ENCODE peak calls at places on chromosomes 5 and 9, in ten cellular contexts. D is left ventricle myocardium inferior; R is PC-3; F is A549; Z is pancreas; M is mesendoderm; W is psoas muscle; V is CD4-positive, alpha-beta memory T cell; K is tibial artery; I is neural progenitor cell. J is an unnamed sample.

GRCh38 chr9:97990259-97990658 is 7.1 kb downstream of the ANP32B start:
- DNase-seq in D (no peak), R (peak; percentile 46), F (peak; percentile 31), Z (no peak), M (peak; percentile 79), W (no peak), V (no peak), K (no peak), I (no peak), J (peak; percentile 72)

GRCh38 chr5:131394128-131394527 is 130.3 kb downstream of the CDC42SE2 start:
- DNase-seq in D (no peak), R (no peak), F (no peak), Z (no peak), M (no peak), W (no peak), V (peak; percentile 80), K (no peak), I (no peak), J (no peak)

GRCh38 chr5:132090107-132090506 is 16.5 kb downstream of the CSF2 start:
- DNase-seq in D (no peak), R (peak; percentile 89), F (peak; percentile 11), Z (no peak), M (no peak), W (no peak), V (no peak), K (no peak), I (no peak), J (peak; percentile 93)

GRCh38 chr5:176803943-176804498 is 6.3 kb upstream of the UNC5A start:
- DNase-seq in D (no peak), R (peak; percentile 49), F (no peak), Z (no peak), M (peak; percentile 71), W (no peak), V (no peak), K (no peak), I (peak; percentile 89), J (no peak)

GRCh38 chr5:158623971-158624370 is 475.7 kb downstream of the EBF1 start:
- DNase-seq in D (no peak), R (no peak), F (no peak), Z (no peak), M (no peak), W (no peak), V (no peak), K (no peak), I (no peak), J (no peak)

GRCh38 chr9:2345013-2345412 is 276.6 kb upstream of the VLDLR start:
- DNase-seq in D (no peak), R (no peak), F (no peak), Z (no peak), M (no peak), W (no peak), V (no peak), K (no peak), I (no peak), J (no peak)

GRCh38 chr5:88688981-88689661 is 193.9 kb downstream of the MEF2C start:
- DNase-seq in D (no peak), R (no peak), F (no peak), Z (no peak), M (no peak), W (no peak), V (no peak), K (no peak), I (no peak), J (no peak)

GRCh38 chr9:80498165-80498564 is 926.4 kb downstream of the TLE4 start:
- DNase-seq in D (no peak), R (no peak), F (no peak), Z (no peak), M (no peak), W (no peak), V (no peak), K (no peak), I (no peak), J (no peak)

GRCh38 chr5:83924171-83924570 is 203.5 kb upstream of the HAPLN1 start:
- DNase-seq in D (no peak), R (no peak), F (no peak), Z (no peak), M (peak; percentile 92), W (no peak), V (no peak), K (no peak), I (no peak), J (no peak)

GRCh38 chr9:37295178-37295577 is 127.3 kb upstream of the GRHPR start:
- DNase-seq in D (no peak), R (no peak), F (no peak), Z (no peak), M (no peak), W (no peak), V (no peak), K (no peak), I (no peak), J (no peak)

GRCh38 chr5:83066548-83067110 is 10.6 kb downstream of the TMEM167A start:
- DNase-seq in D (no peak), R (no peak), F (no peak), Z (no peak), M (peak; percentile 53), W (no peak), V (no peak), K (no peak), I (peak; percentile 61), J (no peak)

GRCh38 chr5:126410623-126411022 is 12.6 kb upstream of the GRAMD2B start:
- DNase-seq in D (no peak), R (no peak), F (no peak), Z (no peak), M (no peak), W (no peak), V (no peak), K (no peak), I (no peak), J (no peak)

GRCh38 chr9:77951369-77951768 is 80.2 kb downstream of the GNAQ start:
- DNase-seq in D (no peak), R (peak; percentile 39), F (no peak), Z (no peak), M (no peak), W (no peak), V (no peak), K (no peak), I (no peak), J (no peak)
- H3K4me1 ChIP-seq in D (peaks cover 75% of the 10 kb centered on the region), R (peaks cover 22% of the 10 kb centered on the region), F (peaks cover 36% of the 10 kb centered on the region), Z (peaks cover 31% of the 10 kb centered on the region), M (peaks cover 11% of the 10 kb centered on the region), W (peaks cover 55% of the 10 kb centered on the region), V (peaks cover 37% of the 10 kb centered on the region), K (peaks cover 32% of the 10 kb centered on the region), I (peaks cover 17% of the 10 kb centered on the region), J (peaks cover 8% of the 10 kb centered on the region)

GRCh38 chr5:78573318-78573717 is 75.3 kb downstream of the LHFPL2 start:
- DNase-seq in D (no peak), R (no peak), F (no peak), Z (no peak), M (no peak), W (no peak), V (no peak), K (no peak), I (no peak), J (no peak)

GRCh38 chr5:78574157-78574673 is 74.4 kb downstream of the LHFPL2 start:
- DNase-seq in D (no peak), R (no peak), F (no peak), Z (no peak), M (no peak), W (no peak), V (no peak), K (no peak), I (no peak), J (no peak)

GRCh38 chr5:78577051-78577807 is 71.3 kb downstream of the LHFPL2 start:
- DNase-seq in D (no peak), R (no peak), F (no peak), Z (no peak), M (no peak), W (no peak), V (no peak), K (no peak), I (no peak), J (no peak)

GRCh38 chr5:78576376-78576775 is 72.2 kb downstream of the LHFPL2 start:
- DNase-seq in D (no peak), R (no peak), F (no peak), Z (no peak), M (no peak), W (no peak), V (no peak), K (no peak), I (no peak), J (no peak)

DNA sequence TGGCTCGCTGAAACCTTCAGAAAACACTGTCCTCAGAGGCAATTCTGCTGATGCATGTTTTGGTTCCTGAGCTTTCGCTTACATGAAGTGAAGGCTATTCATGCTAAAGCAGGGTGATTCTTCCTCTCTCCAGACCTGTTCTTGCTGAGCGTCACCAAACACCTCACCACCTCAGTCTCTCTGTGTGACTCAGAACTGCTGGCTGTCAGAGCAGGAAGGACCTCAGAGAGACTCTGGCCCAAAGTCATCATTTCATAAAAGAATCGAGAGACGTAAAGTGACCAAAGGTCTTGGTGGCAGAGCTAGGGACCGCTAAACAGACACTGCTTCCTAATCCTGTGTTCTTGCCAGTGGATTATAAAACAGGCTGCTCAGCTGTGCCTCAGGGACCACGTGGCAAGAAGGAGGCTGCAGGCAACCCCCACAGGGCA is 73.8 kb downstream of the LHFPL2 start:
- DNase-seq in D (no peak), R (peak; percentile 62), F (no peak), Z (no peak), M (peak; percentile 29), W (no peak), V (no peak), K (no peak), I (no peak), J (no peak)
- H3K4me1 ChIP-seq in D (peaks cover 53% of the 10 kb centered on the region), R (peaks cover 9% of the 10 kb centered on the region), F (peaks cover 38% of the 10 kb centered on the region), Z (peaks cover 5% of the 10 kb centered on the region), M (peaks cover 3% of the 10 kb centered on the region), W (peaks cover 39% of the 10 kb centered on the region), V (no peaks in the 10 kb centered on the region), K (peaks cover 9% of the 10 kb centered on the region), I (peaks cover 4% of the 10 kb centered on the region), J (no peaks in the 10 kb centered on the region)

GRCh38 chr9:122120672-122121071 is 27.6 kb upstream of the TTLL11 start:
- DNase-seq in D (no peak), R (no peak), F (no peak), Z (no peak), M (no peak), W (no peak), V (no peak), K (no peak), I (no peak), J (no peak)
- H3K4me1 ChIP-seq in D (peaks cover 5% of the 10 kb centered on the region), R (peaks cover 4% of the 10 kb centered on the region), F (peaks cover 4% of the 10 kb centered on the region), Z (no peaks in the 10 kb centered on the region), M (no peaks in the 10 kb centered on the region), W (no peaks in the 10 kb centered on the region), V (no peaks in the 10 kb centered on the region), K (no peaks in the 10 kb centered on the region), I (peaks cover 12% of the 10 kb centered on the region), J (peaks cover 4% of the 10 kb centered on the region)

DNA sequence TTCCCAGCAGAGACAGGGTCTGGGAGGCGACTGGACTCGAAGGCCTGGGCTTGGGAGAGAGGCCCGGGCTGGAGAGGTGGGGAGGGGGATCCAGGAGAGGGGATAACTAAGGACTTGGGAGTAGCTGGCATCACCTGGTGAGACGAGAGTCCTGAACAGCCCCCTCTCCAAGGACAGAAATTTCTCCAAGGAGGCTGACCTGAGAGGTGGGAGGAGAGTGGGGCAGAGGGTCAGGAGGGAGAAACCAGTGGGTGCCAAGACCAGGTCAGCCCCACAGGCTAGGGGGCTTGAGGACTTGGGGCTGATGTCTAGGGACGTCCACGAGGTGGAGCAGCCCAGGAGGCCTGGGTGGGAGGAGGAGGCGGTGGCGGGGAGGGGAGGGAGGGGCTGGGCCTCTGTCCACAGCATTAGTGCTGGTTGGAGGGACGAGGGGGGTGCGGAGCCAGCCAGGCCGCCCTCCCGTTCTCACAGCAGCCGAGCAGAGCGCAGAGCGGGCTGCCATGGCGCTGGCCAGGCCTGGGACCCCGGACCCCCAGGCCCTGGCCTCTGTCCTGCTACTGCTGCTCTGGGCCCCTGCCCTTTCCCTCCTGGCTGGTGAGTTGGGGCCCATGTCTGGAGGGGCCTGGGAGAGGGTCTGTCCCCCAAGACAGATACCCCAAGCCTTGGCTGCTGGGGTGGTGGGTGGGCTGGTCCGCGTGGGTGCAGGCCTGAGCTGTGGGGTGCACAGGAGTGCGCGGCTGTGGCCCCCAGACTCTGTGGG is at the start of gene CRB2:
- DNase-seq in D (no peak), R (no peak), F (peak; percentile 33), Z (no peak), M (peak; percentile 93), W (no peak), V (no peak), K (no peak), I (peak; percentile 91), J (no peak)
- H3K4me1 ChIP-seq in D (peaks cover 6% of the 10 kb centered on the region), R (no peaks in the 10 kb centered on the region), F (peaks cover 13% of the 10 kb centered on the region), Z (no peaks in the 10 kb centered on the region), M (peaks cover 2% of the 10 kb centered on the region), W (no peaks in the 10 kb centered on the region), V (peaks cover 19% of the 10 kb centered on the region), K (peaks cover 6% of the 10 kb centered on the region), I (peaks cover 31% of the 10 kb centered on the region), J (no peaks in the 10 kb centered on the region)

J was measured in foreskin keratinocyte.